ENCODE peak calls at places on chromosomes 5 and 9, in eight cellular contexts. One of them, this sample, is unnamed.

GRCh38 chr5:3143382-3143781 is 391.9 kb upstream of the IRX2 start:
- DNase-seq in T-helper 2 cell: no peak
- DNase-seq in germinal center: no peak
- DNase-seq in NCI-H1694 treated with DMSO at 0.1 percent for 48 hours: no peak
- DNase-seq in astrocyte of the hippocampus: no peak
- DNase-seq in AML-193: no peak
- DNase-seq in activated T-helper 1 cell treated with anti-CD3 and anti-CD28 coated beads, Interleukin-12 subunit alpha, Interleukin-12 subunit beta, Interleukin-2, Interleukin-4 antibody, amounts not matched to agents 30 ng/mL and 10 ng/mL and 1 ng/mL, durations not matched to agents 14 hours and 24 hours and 36 hours: no peak
- DNase-seq in stimulated activated CD8-positive, alpha-beta memory T cell treated with anti-CD3 and anti-CD28 coated beads, Interleukin-2, amount 100 ng/mL, for 1 hour: no peak
- DNase-seq in this sample: no peak

GRCh38 chr9:127746959-127747569 is 12.0 kb upstream of the TOR2A start:
- DNase-seq in AML-193: no peak
- DNase-seq in T-helper 2 cell: no peak
- DNase-seq in activated T-helper 1 cell treated with anti-CD3 and anti-CD28 coated beads, Interleukin-12 subunit alpha, Interleukin-12 subunit beta, Interleukin-2, Interleukin-4 antibody, amounts not matched to agents 30 ng/mL and 10 ng/mL and 1 ng/mL, durations not matched to agents 14 hours and 24 hours and 36 hours: no peak
- DNase-seq in germinal center: no peak
- DNase-seq in stimulated activated CD8-positive, alpha-beta memory T cell treated with anti-CD3 and anti-CD28 coated beads, Interleukin-2, amount 100 ng/mL, for 1 hour: no peak
- DNase-seq in NCI-H1694 treated with DMSO at 0.1 percent for 48 hours: no peak
- DNase-seq in astrocyte of the hippocampus: no peak
- DNase-seq in this sample: no peak

GRCh38 chr9:99748690-99749089 is 73.0 kb upstream of the NR4A3 start:
- DNase-seq in T-helper 2 cell: no peak
- DNase-seq in germinal center: no peak
- DNase-seq in astrocyte of the hippocampus: no peak
- DNase-seq in activated T-helper 1 cell treated with anti-CD3 and anti-CD28 coated beads, Interleukin-12 subunit alpha, Interleukin-12 subunit beta, Interleukin-2, Interleukin-4 antibody, amounts not matched to agents 30 ng/mL and 10 ng/mL and 1 ng/mL, durations not matched to agents 14 hours and 24 hours and 36 hours: no peak
- DNase-seq in AML-193: peak; percentile 43
- DNase-seq in stimulated activated CD8-positive, alpha-beta memory T cell treated with anti-CD3 and anti-CD28 coated beads, Interleukin-2, amount 100 ng/mL, for 1 hour: no peak
- DNase-seq in NCI-H1694 treated with DMSO at 0.1 percent for 48 hours: no peak
- DNase-seq in this sample: no peak

GRCh38 chr5:172936441-172936840 is 22.8 kb upstream of the RPL26L1 start:
- DNase-seq in stimulated activated CD8-positive, alpha-beta memory T cell treated with anti-CD3 and anti-CD28 coated beads, Interleukin-2, amount 100 ng/mL, for 1 hour: no peak
- DNase-seq in AML-193: no peak
- DNase-seq in activated T-helper 1 cell treated with anti-CD3 and anti-CD28 coated beads, Interleukin-12 subunit alpha, Interleukin-12 subunit beta, Interleukin-2, Interleukin-4 antibody, amounts not matched to agents 30 ng/mL and 10 ng/mL and 1 ng/mL, durations not matched to agents 14 hours and 24 hours and 36 hours: no peak
- DNase-seq in germinal center: no peak
- DNase-seq in NCI-H1694 treated with DMSO at 0.1 percent for 48 hours: no peak
- DNase-seq in astrocyte of the hippocampus: no peak
- DNase-seq in T-helper 2 cell: no peak
- DNase-seq in this sample: no peak

GRCh38 chr9:73125651-73126050 is 26.0 kb upstream of the ANXA1 start:
- DNase-seq in astrocyte of the hippocampus: no peak
- DNase-seq in activated T-helper 1 cell treated with anti-CD3 and anti-CD28 coated beads, Interleukin-12 subunit alpha, Interleukin-12 subunit beta, Interleukin-2, Interleukin-4 antibody, amounts not matched to agents 30 ng/mL and 10 ng/mL and 1 ng/mL, durations not matched to agents 14 hours and 24 hours and 36 hours: no peak
- DNase-seq in T-helper 2 cell: no peak
- DNase-seq in germinal center: no peak
- DNase-seq in AML-193: no peak
- DNase-seq in stimulated activated CD8-positive, alpha-beta memory T cell treated with anti-CD3 and anti-CD28 coated beads, Interleukin-2, amount 100 ng/mL, for 1 hour: no peak
- DNase-seq in NCI-H1694 treated with DMSO at 0.1 percent for 48 hours: no peak
- DNase-seq in this sample: no peak

GRCh38 chr9:98974994-98975712 is 31.4 kb downstream of the COL15A1 start:
- DNase-seq in AML-193: peak; percentile 25
- DNase-seq in activated T-helper 1 cell treated with anti-CD3 and anti-CD28 coated beads, Interleukin-12 subunit alpha, Interleukin-12 subunit beta, Interleukin-2, Interleukin-4 antibody, amounts not matched to agents 30 ng/mL and 10 ng/mL and 1 ng/mL, durations not matched to agents 14 hours and 24 hours and 36 hours: peak; percentile 70
- DNase-seq in NCI-H1694 treated with DMSO at 0.1 percent for 48 hours: peak; percentile 28
- DNase-seq in germinal center: peak; percentile 88
- DNase-seq in stimulated activated CD8-positive, alpha-beta memory T cell treated with anti-CD3 and anti-CD28 coated beads, Interleukin-2, amount 100 ng/mL, for 1 hour: peak; percentile 54
- DNase-seq in astrocyte of the hippocampus: peak; percentile 92
- DNase-seq in T-helper 2 cell: peak; percentile 65
- DNase-seq in this sample: peak; percentile 78

GRCh38 chr5:82467006-82467561 is 188.9 kb upstream of the RPS23 start:
- DNase-seq in T-helper 2 cell: no peak
- DNase-seq in NCI-H1694 treated with DMSO at 0.1 percent for 48 hours: no peak
- DNase-seq in germinal center: no peak
- DNase-seq in astrocyte of the hippocampus: no peak
- DNase-seq in AML-193: no peak
- DNase-seq in activated T-helper 1 cell treated with anti-CD3 and anti-CD28 coated beads, Interleukin-12 subunit alpha, Interleukin-12 subunit beta, Interleukin-2, Interleukin-4 antibody, amounts not matched to agents 30 ng/mL and 10 ng/mL and 1 ng/mL, durations not matched to agents 14 hours and 24 hours and 36 hours: no peak
- DNase-seq in stimulated activated CD8-positive, alpha-beta memory T cell treated with anti-CD3 and anti-CD28 coated beads, Interleukin-2, amount 100 ng/mL, for 1 hour: no peak
- DNase-seq in this sample: no peak

GRCh38 chr5:57117601-57118000 is 56.3 kb upstream of the GPBP1 start:
- DNase-seq in AML-193: no peak
- DNase-seq in germinal center: no peak
- DNase-seq in T-helper 2 cell: no peak
- DNase-seq in astrocyte of the hippocampus: peak; percentile 18
- DNase-seq in activated T-helper 1 cell treated with anti-CD3 and anti-CD28 coated beads, Interleukin-12 subunit alpha, Interleukin-12 subunit beta, Interleukin-2, Interleukin-4 antibody, amounts not matched to agents 30 ng/mL and 10 ng/mL and 1 ng/mL, durations not matched to agents 14 hours and 24 hours and 36 hours: peak; percentile 70
- DNase-seq in stimulated activated CD8-positive, alpha-beta memory T cell treated with anti-CD3 and anti-CD28 coated beads, Interleukin-2, amount 100 ng/mL, for 1 hour: peak; percentile 44
- DNase-seq in NCI-H1694 treated with DMSO at 0.1 percent for 48 hours: no peak
- DNase-seq in this sample: no peak

GRCh38 chr5:173872887-173873286 is 15.3 kb upstream of the CPEB4 start:
- DNase-seq in T-helper 2 cell: no peak
- DNase-seq in AML-193: no peak
- DNase-seq in stimulated activated CD8-positive, alpha-beta memory T cell treated with anti-CD3 and anti-CD28 coated beads, Interleukin-2, amount 100 ng/mL, for 1 hour: no peak
- DNase-seq in NCI-H1694 treated with DMSO at 0.1 percent for 48 hours: no peak
- DNase-seq in activated T-helper 1 cell treated with anti-CD3 and anti-CD28 coated beads, Interleukin-12 subunit alpha, Interleukin-12 subunit beta, Interleukin-2, Interleukin-4 antibody, amounts not matched to agents 30 ng/mL and 10 ng/mL and 1 ng/mL, durations not matched to agents 14 hours and 24 hours and 36 hours: no peak
- DNase-seq in germinal center: no peak
- DNase-seq in astrocyte of the hippocampus: no peak
- DNase-seq in this sample: no peak

GRCh38 chr5:96930058-96930457 is 5.8 kb upstream of the LNPEP start:
- DNase-seq in stimulated activated CD8-positive, alpha-beta memory T cell treated with anti-CD3 and anti-CD28 coated beads, Interleukin-2, amount 100 ng/mL, for 1 hour: no peak
- DNase-seq in activated T-helper 1 cell treated with anti-CD3 and anti-CD28 coated beads, Interleukin-12 subunit alpha, Interleukin-12 subunit beta, Interleukin-2, Interleukin-4 antibody, amounts not matched to agents 30 ng/mL and 10 ng/mL and 1 ng/mL, durations not matched to agents 14 hours and 24 hours and 36 hours: no peak
- DNase-seq in NCI-H1694 treated with DMSO at 0.1 percent for 48 hours: no peak
- DNase-seq in AML-193: no peak
- DNase-seq in germinal center: no peak
- DNase-seq in astrocyte of the hippocampus: no peak
- DNase-seq in T-helper 2 cell: no peak
- DNase-seq in this sample: no peak

GRCh38 chr5:129078247-129078646 is 16.3 kb upstream of the ISOC1 start:
- DNase-seq in germinal center: no peak
- DNase-seq in activated T-helper 1 cell treated with anti-CD3 and anti-CD28 coated beads, Interleukin-12 subunit alpha, Interleukin-12 subunit beta, Interleukin-2, Interleukin-4 antibody, amounts not matched to agents 30 ng/mL and 10 ng/mL and 1 ng/mL, durations not matched to agents 14 hours and 24 hours and 36 hours: no peak
- DNase-seq in NCI-H1694 treated with DMSO at 0.1 percent for 48 hours: no peak
- DNase-seq in stimulated activated CD8-positive, alpha-beta memory T cell treated with anti-CD3 and anti-CD28 coated beads, Interleukin-2, amount 100 ng/mL, for 1 hour: no peak
- DNase-seq in astrocyte of the hippocampus: peak; percentile 23
- DNase-seq in AML-193: no peak
- DNase-seq in T-helper 2 cell: no peak
- DNase-seq in this sample: no peak

GRCh38 chr9:36470891-36471290 is 70.8 kb upstream of the RNF38 start:
- DNase-seq in activated T-helper 1 cell treated with anti-CD3 and anti-CD28 coated beads, Interleukin-12 subunit alpha, Interleukin-12 subunit beta, Interleukin-2, Interleukin-4 antibody, amounts not matched to agents 30 ng/mL and 10 ng/mL and 1 ng/mL, durations not matched to agents 14 hours and 24 hours and 36 hours: peak; percentile 54
- DNase-seq in T-helper 2 cell: peak; percentile 24
- DNase-seq in stimulated activated CD8-positive, alpha-beta memory T cell treated with anti-CD3 and anti-CD28 coated beads, Interleukin-2, amount 100 ng/mL, for 1 hour: peak; percentile 33
- DNase-seq in astrocyte of the hippocampus: peak; percentile 19
- DNase-seq in germinal center: peak; percentile 86
- DNase-seq in AML-193: no peak
- DNase-seq in NCI-H1694 treated with DMSO at 0.1 percent for 48 hours: no peak
- DNase-seq in this sample: no peak

GRCh38 chr9:35910613-35911488 is 1.6 kb downstream of the SPAAR start:
- DNase-seq in T-helper 2 cell: no peak
- DNase-seq in activated T-helper 1 cell treated with anti-CD3 and anti-CD28 coated beads, Interleukin-12 subunit alpha, Interleukin-12 subunit beta, Interleukin-2, Interleukin-4 antibody, amounts not matched to agents 30 ng/mL and 10 ng/mL and 1 ng/mL, durations not matched to agents 14 hours and 24 hours and 36 hours: peak; percentile 28
- DNase-seq in NCI-H1694 treated with DMSO at 0.1 percent for 48 hours: peak; percentile 79
- DNase-seq in germinal center: peak; percentile 51
- DNase-seq in astrocyte of the hippocampus: peak; percentile 76
- DNase-seq in AML-193: peak; percentile 20
- DNase-seq in stimulated activated CD8-positive, alpha-beta memory T cell treated with anti-CD3 and anti-CD28 coated beads, Interleukin-2, amount 100 ng/mL, for 1 hour: no peak
- DNase-seq in this sample: peak; percentile 59

GRCh38 chr9:87671925-87672324 is 54.0 kb upstream of the CTSL start:
- DNase-seq in germinal center: no peak
- DNase-seq in activated T-helper 1 cell treated with anti-CD3 and anti-CD28 coated beads, Interleukin-12 subunit alpha, Interleukin-12 subunit beta, Interleukin-2, Interleukin-4 antibody, amounts not matched to agents 30 ng/mL and 10 ng/mL and 1 ng/mL, durations not matched to agents 14 hours and 24 hours and 36 hours: no peak
- DNase-seq in astrocyte of the hippocampus: no peak
- DNase-seq in AML-193: no peak
- DNase-seq in T-helper 2 cell: no peak
- DNase-seq in NCI-H1694 treated with DMSO at 0.1 percent for 48 hours: no peak
- DNase-seq in stimulated activated CD8-positive, alpha-beta memory T cell treated with anti-CD3 and anti-CD28 coated beads, Interleukin-2, amount 100 ng/mL, for 1 hour: no peak
- DNase-seq in this sample: no peak

GRCh38 chr9:68897557-68898145 is 116.3 kb downstream of the PRKACG start:
- DNase-seq in stimulated activated CD8-positive, alpha-beta memory T cell treated with anti-CD3 and anti-CD28 coated beads, Interleukin-2, amount 100 ng/mL, for 1 hour: no peak
- DNase-seq in activated T-helper 1 cell treated with anti-CD3 and anti-CD28 coated beads, Interleukin-12 subunit alpha, Interleukin-12 subunit beta, Interleukin-2, Interleukin-4 antibody, amounts not matched to agents 30 ng/mL and 10 ng/mL and 1 ng/mL, durations not matched to agents 14 hours and 24 hours and 36 hours: no peak
- DNase-seq in T-helper 2 cell: no peak
- DNase-seq in astrocyte of the hippocampus: no peak
- DNase-seq in NCI-H1694 treated with DMSO at 0.1 percent for 48 hours: no peak
- DNase-seq in AML-193: no peak
- DNase-seq in germinal center: no peak
- DNase-seq in this sample: no peak

GRCh38 chr5:79074641-79075040 is 5.1 kb downstream of the BHMT2 start:
- DNase-seq in AML-193: no peak
- DNase-seq in T-helper 2 cell: no peak
- DNase-seq in astrocyte of the hippocampus: no peak
- DNase-seq in stimulated activated CD8-positive, alpha-beta memory T cell treated with anti-CD3 and anti-CD28 coated beads, Interleukin-2, amount 100 ng/mL, for 1 hour: no peak
- DNase-seq in NCI-H1694 treated with DMSO at 0.1 percent for 48 hours: no peak
- DNase-seq in germinal center: no peak
- DNase-seq in activated T-helper 1 cell treated with anti-CD3 and anti-CD28 coated beads, Interleukin-12 subunit alpha, Interleukin-12 subunit beta, Interleukin-2, Interleukin-4 antibody, amounts not matched to agents 30 ng/mL and 10 ng/mL and 1 ng/mL, durations not matched to agents 14 hours and 24 hours and 36 hours: no peak
- DNase-seq in this sample: no peak